ENCODE peak calls at places on chromosome 20, in six cellular contexts. One of them, this sample, is unnamed.
A peak's percentile ranks its signal among the peaks of the same experiment; 100 is the strongest.

GRCh38 chr20:40489886-40490285 is 199.2 kb downstream of the MAFB start:
- DNase-seq in NCI-H2081: no peak
- DNase-seq in BE2C: no peak
- DNase-seq in tibial nerve: no peak
- DNase-seq in NCI-H460: no peak
- DNase-seq in Karpas-422: no peak
- DNase-seq in this sample: no peak

GRCh38 chr20:36569847-36570429 is 3.5 kb upstream of the TGIF2 start:
- DNase-seq in NCI-H2081: no peak
- DNase-seq in BE2C: peak; percentile 45
- DNase-seq in tibial nerve: no peak
- DNase-seq in NCI-H460: no peak
- DNase-seq in Karpas-422: no peak
- DNase-seq in this sample: no peak

GRCh38 chr20:49483018-49483705 is 694 bp upstream of the KCNB1 start:
- DNase-seq in NCI-H2081: no peak
- DNase-seq in BE2C: no peak
- DNase-seq in tibial nerve: no peak
- DNase-seq in NCI-H460: no peak
- DNase-seq in Karpas-422: no peak
- DNase-seq in this sample: no peak

GRCh38 chr20:53503517-53503919 is 90.1 kb downstream of the ZNF217 start:
- DNase-seq in NCI-H2081: no peak
- DNase-seq in BE2C: no peak
- DNase-seq in tibial nerve: no peak
- DNase-seq in NCI-H460: no peak
- DNase-seq in Karpas-422: no peak
- DNase-seq in this sample: no peak

GRCh38 chr20:925516-925915 is 9.4 kb upstream of the ANGPT4 start:
- DNase-seq in NCI-H2081: no peak
- DNase-seq in BE2C: no peak
- DNase-seq in tibial nerve: no peak
- DNase-seq in NCI-H460: no peak
- DNase-seq in Karpas-422: no peak
- DNase-seq in this sample: no peak

GRCh38 chr20:51811040-51811351 is 8.7 kb upstream of the SALL4 start:
- DNase-seq in NCI-H2081: no peak
- DNase-seq in BE2C: no peak
- DNase-seq in tibial nerve: no peak
- DNase-seq in NCI-H460: no peak
- DNase-seq in Karpas-422: no peak
- DNase-seq in this sample: no peak

GRCh38 chr20:9359561-9360308 is 154.7 kb upstream of the LAMP5 start:
- DNase-seq in NCI-H2081: peak; percentile 44
- DNase-seq in BE2C: peak; percentile 69
- DNase-seq in tibial nerve: peak; percentile 69
- DNase-seq in NCI-H460: peak; percentile 63
- DNase-seq in Karpas-422: peak; percentile 65
- DNase-seq in this sample: no peak

GRCh38 chr20:62178316-62179161 is 4.3 kb upstream of the MTG2 start:
- DNase-seq in NCI-H2081: no peak
- DNase-seq in BE2C: no peak
- DNase-seq in tibial nerve: no peak
- DNase-seq in NCI-H460: no peak
- DNase-seq in Karpas-422: no peak
- DNase-seq in this sample: no peak

GRCh38 chr20:32052792-32053362 is 835 bp downstream of the HCK start:
- DNase-seq in NCI-H2081: no peak
- DNase-seq in BE2C: no peak
- DNase-seq in tibial nerve: no peak
- DNase-seq in NCI-H460: no peak
- DNase-seq in Karpas-422: no peak
- DNase-seq in this sample: no peak

GRCh38 chr20:58571942-58572666 is 56.9 kb upstream of the APCDD1L start:
- DNase-seq in NCI-H2081: no peak
- DNase-seq in BE2C: no peak
- DNase-seq in tibial nerve: no peak
- DNase-seq in NCI-H460: no peak
- DNase-seq in Karpas-422: no peak
- DNase-seq in this sample: no peak

GRCh38 chr20:61801065-61801360 is 264.7 kb downstream of the TAF4 start:
- DNase-seq in NCI-H2081: no peak
- DNase-seq in BE2C: no peak
- DNase-seq in tibial nerve: no peak
- DNase-seq in NCI-H460: no peak
- DNase-seq in Karpas-422: no peak
- DNase-seq in this sample: no peak

GRCh38 chr20:39397646-39398045 is 435.5 kb downstream of the DHX35 start:
- DNase-seq in NCI-H2081: no peak
- DNase-seq in BE2C: no peak
- DNase-seq in tibial nerve: no peak
- DNase-seq in NCI-H460: no peak
- DNase-seq in Karpas-422: no peak
- DNase-seq in this sample: no peak

GRCh38 chr20:10647471-10647870 is 26.3 kb downstream of the JAG1 start:
- DNase-seq in NCI-H2081: no peak
- DNase-seq in BE2C: peak; percentile 58
- DNase-seq in tibial nerve: peak; percentile 60
- DNase-seq in NCI-H460: no peak
- DNase-seq in Karpas-422: peak; percentile 58
- DNase-seq in this sample: no peak

GRCh38 chr20:58956078-58956477 is 25.0 kb upstream of the NELFCD start:
- DNase-seq in NCI-H2081: no peak
- DNase-seq in BE2C: no peak
- DNase-seq in tibial nerve: no peak
- DNase-seq in NCI-H460: no peak
- DNase-seq in Karpas-422: no peak
- DNase-seq in this sample: no peak

GRCh38 chr20:5150226-5151076 is 23.6 kb downstream of the CDS2 start:
- DNase-seq in NCI-H2081: no peak
- DNase-seq in BE2C: no peak
- DNase-seq in tibial nerve: no peak
- DNase-seq in NCI-H460: no peak
- DNase-seq in Karpas-422: no peak
- DNase-seq in this sample: no peak

GRCh38 chr20:50992733-50993457 is 30.0 kb downstream of the KCNG1 start:
- DNase-seq in NCI-H2081: peak; percentile 73
- DNase-seq in BE2C: peak; percentile 87
- DNase-seq in tibial nerve: no peak
- DNase-seq in NCI-H460: peak; percentile 88
- DNase-seq in Karpas-422: peak; percentile 95
- DNase-seq in this sample: no peak

GRCh38 chr20:1857403-1857941 is 37.7 kb upstream of the SIRPA start:
- DNase-seq in NCI-H2081: no peak
- DNase-seq in BE2C: no peak
- DNase-seq in tibial nerve: no peak
- DNase-seq in NCI-H460: no peak
- DNase-seq in Karpas-422: no peak
- DNase-seq in this sample: no peak

GRCh38 chr20:33667245-33668086 is 723 bp downstream of the ACTL10 start:
- DNase-seq in NCI-H2081: peak; percentile 86
- DNase-seq in BE2C: peak; percentile 85
- DNase-seq in tibial nerve: no peak
- DNase-seq in NCI-H460: no peak
- DNase-seq in Karpas-422: peak; percentile 84
- DNase-seq in this sample: no peak

GRCh38 chr20:51400051-51400926 is 142.2 kb downstream of the NFATC2 start:
- DNase-seq in NCI-H2081: no peak
- DNase-seq in BE2C: no peak
- DNase-seq in tibial nerve: no peak
- DNase-seq in NCI-H460: no peak
- DNase-seq in Karpas-422: no peak
- DNase-seq in this sample: no peak

GRCh38 chr20:39036011-39036410 is 73.9 kb downstream of the DHX35 start:
- DNase-seq in NCI-H2081: no peak
- DNase-seq in BE2C: no peak
- DNase-seq in tibial nerve: no peak
- DNase-seq in NCI-H460: no peak
- DNase-seq in Karpas-422: no peak
- DNase-seq in this sample: no peak

GRCh38 chr20:64095455-64095854 is 11.3 kb upstream of the LKAAEAR1 start:
- DNase-seq in NCI-H2081: no peak
- DNase-seq in BE2C: no peak
- DNase-seq in tibial nerve: no peak
- DNase-seq in NCI-H460: no peak
- DNase-seq in Karpas-422: no peak
- DNase-seq in this sample: no peak

GRCh38 chr20:2314759-2315439 is 19.1 kb downstream of the TGM3 start:
- DNase-seq in NCI-H2081: peak; percentile 52
- DNase-seq in BE2C: peak; percentile 44
- DNase-seq in tibial nerve: peak; percentile 45
- DNase-seq in NCI-H460: peak; percentile 97
- DNase-seq in Karpas-422: no peak
- DNase-seq in this sample: no peak

GRCh38 chr20:50056951-50057403 is 56.0 kb downstream of the UBE2V1 start:
- DNase-seq in NCI-H2081: no peak
- DNase-seq in BE2C: no peak
- DNase-seq in tibial nerve: no peak
- DNase-seq in NCI-H460: no peak
- DNase-seq in Karpas-422: no peak
- DNase-seq in this sample: no peak

GRCh38 chr20:51428451-51429143 is 113.9 kb downstream of the NFATC2 start:
- DNase-seq in NCI-H2081: no peak
- DNase-seq in BE2C: no peak
- DNase-seq in tibial nerve: peak; percentile 32
- DNase-seq in NCI-H460: no peak
- DNase-seq in Karpas-422: no peak
- DNase-seq in this sample: no peak

GRCh38 chr20:36872857-36873256 is 3.1 kb upstream of the TLDC2 start:
- DNase-seq in NCI-H2081: no peak
- DNase-seq in BE2C: peak; percentile 87
- DNase-seq in tibial nerve: no peak
- DNase-seq in NCI-H460: no peak
- DNase-seq in Karpas-422: no peak
- DNase-seq in this sample: no peak

GRCh38 chr20:11810316-11811130 is 107.2 kb upstream of the BTBD3 start:
- DNase-seq in NCI-H2081: peak; percentile 84
- DNase-seq in BE2C: no peak
- DNase-seq in tibial nerve: no peak
- DNase-seq in NCI-H460: no peak
- DNase-seq in Karpas-422: no peak
- DNase-seq in this sample: no peak

GRCh38 chr20:57760698-57761412 is 51.0 kb upstream of the PMEPA1 start:
- DNase-seq in NCI-H2081: no peak
- DNase-seq in BE2C: no peak
- DNase-seq in tibial nerve: no peak
- DNase-seq in NCI-H460: no peak
- DNase-seq in Karpas-422: peak; percentile 69
- DNase-seq in this sample: no peak

GRCh38 chr20:5316188-5317158 is at the start of gene PROKR2:
- DNase-seq in NCI-H2081: peak; percentile 6
- DNase-seq in BE2C: peak; percentile 19
- DNase-seq in tibial nerve: no peak
- DNase-seq in NCI-H460: no peak
- DNase-seq in Karpas-422: no peak
- DNase-seq in this sample: no peak

GRCh38 chr20:19737025-19737424 is 21.0 kb upstream of the RIN2 start:
- DNase-seq in NCI-H2081: no peak
- DNase-seq in BE2C: no peak
- DNase-seq in tibial nerve: peak; percentile 26
- DNase-seq in NCI-H460: peak; percentile 87
- DNase-seq in Karpas-422: no peak
- DNase-seq in this sample: no peak

GRCh38 chr20:50450961-50451752 is 59.0 kb upstream of the PTPN1 start:
- DNase-seq in NCI-H2081: no peak
- DNase-seq in BE2C: no peak
- DNase-seq in tibial nerve: peak; percentile 55
- DNase-seq in NCI-H460: no peak
- DNase-seq in Karpas-422: no peak
- DNase-seq in this sample: no peak

GRCh38 chr20:19889011-19889953 is 127.9 kb upstream of the NAA20 start:
- DNase-seq in NCI-H2081: peak; percentile 15
- DNase-seq in BE2C: no peak
- DNase-seq in tibial nerve: peak; percentile 40
- DNase-seq in NCI-H460: no peak
- DNase-seq in Karpas-422: no peak
- DNase-seq in this sample: no peak

GRCh38 chr20:11155156-11155805 is 481.5 kb upstream of the JAG1 start:
- DNase-seq in NCI-H2081: peak; percentile 48
- DNase-seq in BE2C: no peak
- DNase-seq in tibial nerve: no peak
- DNase-seq in NCI-H460: no peak
- DNase-seq in Karpas-422: no peak
- DNase-seq in this sample: no peak

GRCh38 chr20:35490736-35491181 is 35.4 kb downstream of the CEP250 start:
- DNase-seq in NCI-H2081: no peak
- DNase-seq in BE2C: no peak
- DNase-seq in tibial nerve: no peak
- DNase-seq in NCI-H460: no peak
- DNase-seq in Karpas-422: peak; percentile 90
- DNase-seq in this sample: no peak

GRCh38 chr20:856361-856775 is 22.9 kb downstream of the FAM110A start:
- DNase-seq in NCI-H2081: no peak
- DNase-seq in BE2C: no peak
- DNase-seq in tibial nerve: no peak
- DNase-seq in NCI-H460: peak; percentile 40
- DNase-seq in Karpas-422: no peak
- DNase-seq in this sample: no peak

GRCh38 chr20:47546184-47547033 is 44.7 kb downstream of the NCOA3 start:
- DNase-seq in NCI-H2081: no peak
- DNase-seq in BE2C: no peak
- DNase-seq in tibial nerve: no peak
- DNase-seq in NCI-H460: no peak
- DNase-seq in Karpas-422: no peak
- DNase-seq in this sample: no peak

This sample was measured in thoracic aorta.